ENCODE peak calls at places on chromosomes 12 and 14, in nine cellular contexts. H is GM19239, F is lower lobe of right lung, X is T-cell, M is ELR, I is coronary artery, J is dermis blood vessel endothelial cell, Q is GM12865, K is glutamatergic neuron. O is an unnamed sample.
A peak's percentile ranks its signal among the peaks of the same experiment; 100 is the strongest.

GRCh38 chr14:89293349-89293916 is 123.6 kb downstream of the FOXN3 start:
- DNase-seq in H (no peak), F (no peak), X (no peak), M (no peak), I (no peak), J (no peak), Q (no peak), K (no peak), O (no peak)

GRCh38 chr14:99938376-99938775 is 126.8 kb upstream of the EVL start:
- DNase-seq in H (no peak), F (no peak), X (no peak), M (no peak), I (no peak), J (no peak), Q (no peak), K (no peak), O (no peak)

GRCh38 chr12:78120866-78121590 is 290.3 kb downstream of the NAV3 start:
- DNase-seq in H (no peak), F (no peak), X (no peak), M (peak; percentile 43), I (no peak), J (peak; percentile 76), Q (peak; percentile 39), K (no peak), O (peak; percentile 48)

GRCh38 chr14:61696753-61697318 is 1.5 kb downstream of the HIF1A start:
- DNase-seq in H (no peak), F (no peak), X (no peak), M (peak; percentile 37), I (no peak), J (peak; percentile 34), Q (peak; percentile 9), K (no peak), O (no peak)

GRCh38 chr12:106645074-106645421 is 62.2 kb downstream of the RFX4 start:
- DNase-seq in H (no peak), F (peak; percentile 62), X (no peak), M (no peak), I (no peak), J (no peak), Q (no peak), K (no peak), O (no peak)

GRCh38 chr14:34460841-34461240 is 1.2 kb downstream of the SPTSSA start:
- DNase-seq in H (no peak), F (no peak), X (no peak), M (peak; percentile 38), I (no peak), J (peak; percentile 34), Q (no peak), K (no peak), O (no peak)

GRCh38 chr12:65690477-65690876 is 133.8 kb upstream of the HMGA2 start:
- DNase-seq in H (no peak), F (no peak), X (no peak), M (no peak), I (no peak), J (no peak), Q (no peak), K (no peak), O (no peak)

GRCh38 chr12:46455648-46456352 is 83.2 kb upstream of the SLC38A2 start:
- DNase-seq in H (no peak), F (no peak), X (no peak), M (peak; percentile 37), I (no peak), J (no peak), Q (no peak), K (no peak), O (no peak)

GRCh38 chr14:77024171-77024627 is 4.3 kb downstream of the IRF2BPL start:
- DNase-seq in H (no peak), F (peak; percentile 57), X (peak; percentile 54), M (peak; percentile 33), I (no peak), J (no peak), Q (peak; percentile 72), K (peak; percentile 65), O (no peak)

GRCh38 chr12:63805704-63806672 is 26.3 kb downstream of the RXYLT1 start:
- DNase-seq in H (no peak), F (no peak), X (no peak), M (no peak), I (no peak), J (peak; percentile 3), Q (no peak), K (no peak), O (no peak)

GRCh38 chr14:51462182-51462581 is 189.5 kb upstream of the FRMD6 start:
- DNase-seq in H (no peak), F (no peak), X (no peak), M (no peak), I (no peak), J (no peak), Q (no peak), K (no peak), O (no peak)

GRCh38 chr12:38282886-38283285 is 33.7 kb upstream of the ALG10B start:
- DNase-seq in H (no peak), F (no peak), X (no peak), M (peak; percentile 83), I (no peak), J (peak; percentile 2), Q (no peak), K (no peak), O (no peak)

GRCh38 chr14:29898470-29898869 is 29.2 kb downstream of the PRKD1 start:
- DNase-seq in H (no peak), F (no peak), X (no peak), M (no peak), I (no peak), J (no peak), Q (no peak), K (no peak), O (no peak)

GRCh38 chr12:34402899-34403705 is 380.8 kb downstream of the ALG10 start:
- DNase-seq in H (no peak), F (peak; percentile 9), X (no peak), M (no peak), I (peak; percentile 58), J (no peak), Q (no peak), K (peak; percentile 2), O (no peak)

GRCh38 chr14:77867476-77867875 is 67.6 kb downstream of the ADCK1 start:
- DNase-seq in H (no peak), F (no peak), X (no peak), M (no peak), I (no peak), J (no peak), Q (no peak), K (no peak), O (no peak)

GRCh38 chr14:30656190-30656632 is 34.1 kb downstream of the SCFD1 start:
- DNase-seq in H (no peak), F (no peak), X (no peak), M (peak; percentile 58), I (no peak), J (peak; percentile 70), Q (peak; percentile 41), K (peak; percentile 31), O (no peak)

GRCh38 chr12:125186471-125187147 is 121.4 kb downstream of the AACS start:
- DNase-seq in H (no peak), F (no peak), X (no peak), M (no peak), I (no peak), J (no peak), Q (no peak), K (no peak), O (no peak)

GRCh38 chr12:30090258-30090657 is 306.5 kb upstream of the TMTC1 start:
- DNase-seq in H (no peak), F (no peak), X (no peak), M (no peak), I (no peak), J (no peak), Q (no peak), K (no peak), O (no peak)

GRCh38 chr12:66708704-66709443 is 30.0 kb upstream of the GRIP1 start:
- DNase-seq in H (no peak), F (no peak), X (no peak), M (peak; percentile 34), I (no peak), J (peak; percentile 26), Q (peak; percentile 26), K (no peak), O (peak; percentile 2)

GRCh38 chr14:69260246-69260978 is 454 bp downstream of the GALNT16 start:
- DNase-seq in H (no peak), F (no peak), X (no peak), M (peak; percentile 49), I (no peak), J (peak; percentile 41), Q (no peak), K (peak; percentile 69), O (no peak)

GRCh38 chr12:114369088-114369487 is 36.9 kb downstream of the TBX5 start:
- DNase-seq in H (no peak), F (no peak), X (no peak), M (no peak), I (no peak), J (no peak), Q (no peak), K (no peak), O (no peak)

GRCh38 chr14:38047518-38047917 is 160.2 kb upstream of the SSTR1 start:
- DNase-seq in H (no peak), F (no peak), X (no peak), M (no peak), I (no peak), J (no peak), Q (no peak), K (no peak), O (no peak)

GRCh38 chr12:95459310-95459709 is 14.6 kb upstream of the METAP2 start:
- DNase-seq in H (no peak), F (no peak), X (no peak), M (no peak), I (no peak), J (no peak), Q (no peak), K (no peak), O (no peak)

GRCh38 chr14:102255401-102256190 is 49.4 kb downstream of the MOK start:
- DNase-seq in H (no peak), F (no peak), X (no peak), M (peak; percentile 78), I (no peak), J (no peak), Q (no peak), K (no peak), O (no peak)

GRCh38 chr14:90551070-90551704 is 154.4 kb downstream of the CALM1 start:
- DNase-seq in H (no peak), F (no peak), X (no peak), M (peak; percentile 17), I (no peak), J (no peak), Q (no peak), K (no peak), O (no peak)

GRCh38 chr14:32038876-32039275 is 38.2 kb upstream of the ARHGAP5 start:
- DNase-seq in H (no peak), F (no peak), X (no peak), M (peak; percentile 41), I (no peak), J (no peak), Q (no peak), K (no peak), O (no peak)

GRCh38 chr12:2347137-2347843 is 294.5 kb downstream of the CACNA1C start:
- DNase-seq in H (no peak), F (no peak), X (no peak), M (no peak), I (peak; percentile 71), J (no peak), Q (no peak), K (no peak), O (no peak)

GRCh38 chr12:5123921-5124320 is 80.2 kb downstream of the KCNA5 start:
- DNase-seq in H (no peak), F (no peak), X (no peak), M (peak; percentile 74), I (no peak), J (no peak), Q (no peak), K (no peak), O (no peak)

GRCh38 chr14:96676161-96676560 is 121.0 kb upstream of the VRK1 start:
- DNase-seq in H (no peak), F (no peak), X (no peak), M (peak; percentile 17), I (no peak), J (no peak), Q (no peak), K (no peak), O (no peak)

GRCh38 chr12:131988054-131988796 is 38.5 kb downstream of the EP400 start:
- DNase-seq in H (no peak), F (no peak), X (no peak), M (no peak), I (no peak), J (no peak), Q (no peak), K (no peak), O (no peak)

GRCh38 chr14:35386673-35387125 is 17.9 kb downstream of the NFKBIA start:
- DNase-seq in H (no peak), F (no peak), X (no peak), M (no peak), I (no peak), J (no peak), Q (no peak), K (peak; percentile 55), O (no peak)

O was measured in MV-4-11.